ENCODE peak calls at places on chromosomes 2 and 18, in six cellular contexts. P is K562, F is SK-N-SH, E is GM12878, R is HepG2, T is H1. G is an unnamed sample.

GRCh38 chr2:45241061-45241561 is 231.9 kb upstream of the SIX2 start:
- DNase-seq in T (no peak), E (no peak), R (no peak), F (no peak), P (no peak), G (no peak)

GRCh38 chr18:49112031-49112430 is 161.3 kb upstream of the SMAD7 start:
- DNase-seq in E (no peak), R (no peak), P (no peak), T (no peak), F (no peak), G (no peak)

GRCh38 chr18:61333746-61334490 is 688 bp downstream of the CDH20 start:
- DNase-seq in P (no peak), F (peak), T (no peak), E (no peak), R (no peak), G (no peak)

GRCh38 chr2:16090650-16091575 is 150.6 kb downstream of the MYCN start:
- DNase-seq in E (no peak), R (peak), T (no peak), F (no peak), P (no peak), G (no peak)

GRCh38 chr18:74185860-74186259 is 37.5 kb downstream of the TIMM21 start:
- DNase-seq in F (no peak), E (no peak), P (no peak), T (no peak), R (no peak), G (no peak)

GRCh38 chr2:110157153-110157793 is 41.7 kb upstream of the MALL start:
- DNase-seq in E (peak), T (no peak), F (peak), P (peak), R (peak), G (no peak)

GRCh38 chr2:180015951-180016709 is 9.0 kb upstream of the CWC22 start:
- DNase-seq in T (no peak), E (no peak), F (no peak), P (no peak), R (no peak), G (no peak)

GRCh38 chr2:32772623-32773221 is 144.9 kb downstream of the TTC27 start:
- DNase-seq in R (peak), P (peak), F (peak), E (no peak), T (peak), G (no peak)

GRCh38 chr2:285506-285905 is 2.4 kb downstream of the ALKAL2 start:
- DNase-seq in F (no peak), R (no peak), T (no peak), P (no peak), E (no peak), G (no peak)

DNA sequence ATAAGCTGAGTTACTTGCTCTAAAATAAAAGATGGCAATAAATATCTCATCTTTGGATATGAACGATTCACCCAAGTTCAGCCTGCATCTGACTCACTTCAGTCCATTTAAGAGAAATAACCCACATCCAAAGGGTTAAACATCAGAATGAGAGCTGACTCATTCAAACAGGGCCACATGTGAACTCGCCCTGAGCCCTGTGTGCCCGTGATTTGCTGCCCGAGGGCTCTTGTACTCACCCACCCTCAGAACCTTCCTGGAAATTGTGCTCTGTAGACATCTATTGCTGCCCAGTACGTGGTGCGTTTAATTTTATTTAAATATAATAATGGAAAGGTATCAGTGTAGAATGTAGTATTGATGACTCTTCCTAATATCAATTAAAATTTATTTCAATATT is 66.9 kb upstream of the RBM44 start:
- DNase-seq in E (no peak), R (peak), P (no peak), T (no peak), F (peak), G (no peak)
- TF ChIP-seq GABPA in E (no peak), R (no peak), P (no peak), T (no peak), F (no peak), G (no peak)

GRCh38 chr2:132795220-132795619 is 125.2 kb upstream of the LYPD1 start:
- DNase-seq in T (no peak), P (no peak), R (no peak), F (no peak), E (no peak), G (no peak)
- TF ChIP-seq GABPA in T (no peak), P (no peak), R (no peak), F (no peak), E (no peak), G (no peak)

GRCh38 chr18:13831864-13832508 is 8.0 kb downstream of the MC5R start:
- DNase-seq in T (no peak), R (peak), P (peak), F (no peak), E (no peak), G (no peak)

GRCh38 chr18:13834501-13835015 is 10.6 kb downstream of the MC5R start:
- DNase-seq in F (no peak), R (no peak), T (no peak), P (no peak), E (no peak), G (no peak)

GRCh38 chr18:13835202-13835601 is 11.3 kb downstream of the MC5R start:
- DNase-seq in F (no peak), R (no peak), T (no peak), E (no peak), P (no peak), G (no peak)

GRCh38 chr18:13836559-13836958 is 12.6 kb downstream of the MC5R start:
- DNase-seq in R (no peak), T (no peak), F (no peak), E (no peak), P (no peak), G (peak)
- TF ChIP-seq GABPA in R (no peak), T (no peak), F (no peak), E (no peak), P (no peak), G (no peak)

GRCh38 chr2:216379955-216380354 is 7.7 kb upstream of the MARCHF4 start:
- DNase-seq in P (no peak), F (peak), E (no peak), R (no peak), T (no peak), G (no peak)
- TF ChIP-seq GABPA in P (no peak), F (no peak), E (no peak), R (no peak), T (no peak), G (no peak)